ENCODE peak calls at places on chromosomes 6 and 20, in four cellular contexts. N is fibroblast of lung, W is PC-3, U is AG09309. T is an unnamed sample.

GRCh38 chr20:63966944-63967322 is 2.8 kb downstream of the ZNF512B start:
- DNase-seq in N (no peak), U (no peak), W (no peak), T (no peak)

GRCh38 chr6:106163966-106164877 is 78.1 kb downstream of the PRDM1 start:
- DNase-seq in U (peak), W (no peak), N (peak), T (peak)

GRCh38 chr6:57173056-57173885 is 1.1 kb downstream of the BAG2 start:
- DNase-seq in W (peak), U (no peak), N (peak), T (peak)

GRCh38 chr6:161584051-161584450 is 310.2 kb upstream of the AGPAT4 start:
- DNase-seq in W (peak), N (peak), U (no peak), T (peak)

GRCh38 chr20:11140359-11140758 is 466.6 kb upstream of the JAG1 start:
- DNase-seq in W (peak), N (peak), U (peak), T (peak)

GRCh38 chr6:107490568-107491058 is 696 bp downstream of the SOBP start:
- DNase-seq in U (no peak), N (no peak), W (no peak), T (no peak)

GRCh38 chr20:52965380-52965779 is 6.8 kb upstream of the TSHZ2 start:
- DNase-seq in U (no peak), N (no peak), W (no peak), T (no peak)

GRCh38 chr6:112269165-112269564 is 14.8 kb upstream of the LAMA4 start:
- DNase-seq in N (no peak), U (no peak), W (peak), T (peak)

GRCh38 chr6:101921829-101922450 is 528.4 kb downstream of the GRIK2 start:
- DNase-seq in U (no peak), N (no peak), W (no peak), T (no peak)

GRCh38 chr6:140058846-140059245 is 684.4 kb upstream of the CITED2 start:
- DNase-seq in U (no peak), N (no peak), W (no peak), T (no peak)

GRCh38 chr20:6636209-6637159 is 131.0 kb upstream of the BMP2 start:
- DNase-seq in U (peak), N (peak), W (peak), T (peak)

GRCh38 chr20:58087567-58087858 is 140.9 kb downstream of the ANKRD60 start:
- DNase-seq in N (no peak), U (no peak), W (no peak), T (no peak)

GRCh38 chr6:62479722-62480121 is 193.7 kb upstream of the KHDRBS2 start:
- DNase-seq in U (no peak), W (no peak), N (no peak), T (no peak)

GRCh38 chr20:36275441-36276189 is 30.5 kb upstream of the DLGAP4 start:
- DNase-seq in U (no peak), W (no peak), N (no peak), T (no peak)

GRCh38 chr20:23362392-23363256 is 642 bp downstream of the GZF1 start:
- DNase-seq in U (no peak), W (peak), N (no peak), T (peak)

GRCh38 chr20:45297786-45298497 is 8.7 kb upstream of the RBPJL start:
- DNase-seq in N (no peak), W (no peak), U (no peak), T (no peak)

GRCh38 chr20:58016779-58017178 is 211.7 kb downstream of the ANKRD60 start:
- DNase-seq in W (no peak), U (no peak), N (no peak), T (no peak)

GRCh38 chr6:147135211-147135672 is 69.0 kb upstream of the STXBP5 start:
- DNase-seq in N (peak), U (peak), W (peak), T (peak)

GRCh38 chr20:44650777-44651493 is 564 bp downstream of the ADA start:
- DNase-seq in U (no peak), W (no peak), N (no peak), T (peak)

GRCh38 chr6:22880686-22881433 is 311.5 kb downstream of the HDGFL1 start:
- DNase-seq in U (peak), W (peak), N (peak), T (peak)

GRCh38 chr6:130371921-130372320 is 6.1 kb downstream of the TMEM200A start:
- DNase-seq in U (no peak), W (no peak), N (no peak), T (no peak)

GRCh38 chr20:36519012-36519719 is 22.2 kb upstream of the MYL9 start:
- DNase-seq in N (no peak), W (no peak), U (no peak), T (no peak)

GRCh38 chr6:28838289-28838633 is 85.5 kb downstream of the TRIM27 start:
- DNase-seq in W (peak), U (peak), N (peak), T (peak)

GRCh38 chr6:123962508-123962907 is 158.8 kb downstream of the NKAIN2 start:
- DNase-seq in U (no peak), N (no peak), W (peak), T (peak)

GRCh38 chr6:168700880-168701279 is 259.9 kb downstream of the SMOC2 start:
- DNase-seq in U (no peak), W (no peak), N (no peak), T (no peak)

GRCh38 chr20:3839328-3839727 is 7.3 kb upstream of the MAVS start:
- DNase-seq in W (no peak), N (no peak), U (no peak), T (no peak)

GRCh38 chr6:28134015-28134414 is 7.7 kb upstream of the ZKSCAN8 start:
- DNase-seq in W (peak), U (no peak), N (peak), T (peak)

GRCh38 chr6:69954733-69955132 is 88.4 kb downstream of the COL19A1 start:
- DNase-seq in W (no peak), N (no peak), U (no peak), T (no peak)

GRCh38 chr20:53794529-53795115 is 201.0 kb upstream of the ZNF217 start:
- DNase-seq in W (no peak), U (no peak), N (no peak), T (no peak)

GRCh38 chr6:98092326-98092725 is 742.0 kb upstream of the POU3F2 start:
- DNase-seq in N (no peak), W (no peak), U (no peak), T (no peak)

GRCh38 chr20:57959018-57959417 is 249.2 kb upstream of the PMEPA1 start:
- DNase-seq in W (no peak), U (no peak), N (no peak), T (no peak)

GRCh38 chr20:48903705-48904104 is 17.8 kb upstream of the ARFGEF2 start:
- DNase-seq in U (no peak), N (no peak), W (no peak), T (no peak)

GRCh38 chr20:46789339-46789984 is 80.0 kb downstream of the SLC2A10 start:
- DNase-seq in W (no peak), N (no peak), U (no peak), T (no peak)

GRCh38 chr20:39538317-39538716 is 576.2 kb downstream of the DHX35 start:
- DNase-seq in U (no peak), N (no peak), W (no peak), T (no peak)

GRCh38 chr6:29770286-29770685 is 47.1 kb downstream of the HLA-F start:
- DNase-seq in W (no peak), U (no peak), N (no peak), T (no peak)

GRCh38 chr6:80771941-80772340 is 665.5 kb downstream of the BCKDHB start:
- DNase-seq in W (peak), N (peak), U (no peak), T (peak)

GRCh38 chr6:14502551-14502950 is 385.0 kb downstream of the CD83 start:
- DNase-seq in W (peak), U (no peak), N (no peak), T (peak)

GRCh38 chr6:141848029-141848890 is 284.5 kb upstream of the GJE1 start:
- DNase-seq in N (no peak), W (peak), U (no peak), T (no peak)

GRCh38 chr20:49586967-49587587 is 19.1 kb upstream of the PTGIS start:
- DNase-seq in N (peak), W (no peak), U (peak), T (no peak)

DNA sequence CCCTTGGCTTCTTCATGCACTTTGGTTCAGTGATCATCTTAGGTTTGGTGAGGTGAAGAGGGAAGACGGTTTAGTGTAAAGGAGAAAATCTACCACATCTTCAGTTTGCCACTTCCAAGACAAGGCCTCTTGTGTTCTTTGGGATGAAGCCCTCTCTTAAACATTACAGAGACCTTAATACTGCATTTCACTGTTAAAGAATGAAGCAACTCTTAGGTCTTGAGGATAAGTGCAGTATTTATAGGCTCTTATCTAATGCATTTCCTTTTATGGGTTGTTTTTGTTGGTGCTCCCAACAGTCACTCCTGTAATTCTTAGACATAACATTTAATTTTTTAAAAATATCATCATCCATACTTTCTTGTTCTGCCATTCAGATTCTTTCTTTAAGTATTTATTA is 139.9 kb upstream of the LAMP5 start:
- DNase-seq in W (no peak), N (peak), U (no peak), T (no peak)
- H3K4me3 ChIP-seq in W (no peak), N (no peak), U (no peak), T (no peak)

GRCh38 chr6:154277578-154278128 is 79.0 kb downstream of the IPCEF1 start:
- DNase-seq in N (no peak), W (no peak), U (no peak), T (no peak)
- TF ChIP-seq CTCF in N (no peak), W (no peak), U (no peak), T (no peak)

GRCh38 chr6:3231213-3232016 is 4.0 kb upstream of the TUBB2B start:
- DNase-seq in N (peak), U (no peak), W (peak), T (peak)
- H3K4me3 ChIP-seq in N (peak), U (peak), W (peak), T (peak)

GRCh38 chr6:32622545-32623401 is 14.4 kb upstream of the HLA-DQA1 start:
- DNase-seq in U (no peak), N (no peak), W (peak), T (peak)
- TF ChIP-seq CTCF in U (peak), N (peak), W (peak), T (no peak)